ENCODE peak calls at places on chromosome 18, in five cellular contexts. K, N, L, V and J are unnamed samples.

GRCh38 chr18:63708650-63709049 is 5.9 kb downstream of the SERPINB11 start:
- DNase-seq in K (no peak), N (no peak), L (no peak), V (no peak), J (no peak)

GRCh38 chr18:69648486-69648885 is 247.8 kb downstream of the DOK6 start:
- DNase-seq in K (no peak), N (no peak), L (peak), V (no peak), J (no peak)

GRCh38 chr18:27121108-27121507 is 64.0 kb downstream of the CHST9 start:
- DNase-seq in K (no peak), N (no peak), L (no peak), V (no peak), J (no peak)

GRCh38 chr18:35444636-35445035 is 53.1 kb downstream of the INO80C start:
- DNase-seq in K (no peak), N (no peak), L (no peak), V (no peak), J (no peak)

GRCh38 chr18:27564066-27564465 is 379.0 kb upstream of the CHST9 start:
- DNase-seq in K (no peak), N (no peak), L (no peak), V (no peak), J (no peak)

GRCh38 chr18:73980289-73980979 is 167.2 kb downstream of the FBXO15 start:
- DNase-seq in K (peak), N (peak), L (peak), V (no peak), J (no peak)

GRCh38 chr18:78244779-78245178 is 734.8 kb upstream of the SALL3 start:
- DNase-seq in K (no peak), N (no peak), L (no peak), V (no peak), J (no peak)

GRCh38 chr18:11852048-11852341 is 782 bp downstream of the CHMP1B start:
- DNase-seq in K (no peak), N (no peak), L (no peak), V (no peak), J (no peak)

GRCh38 chr18:39350916-39351315 is 1785.3 kb upstream of the CELF4 start:
- DNase-seq in K (no peak), N (no peak), L (no peak), V (no peak), J (no peak)

GRCh38 chr18:74190086-74190485 is 41.8 kb downstream of the TIMM21 start:
- DNase-seq in K (no peak), N (no peak), L (no peak), V (no peak), J (no peak)

GRCh38 chr18:68034293-68034692 is 517.8 kb upstream of the DSEL start:
- DNase-seq in K (no peak), N (no peak), L (no peak), V (no peak), J (no peak)

GRCh38 chr18:10526211-10526949 is 553 bp downstream of the NAPG start:
- DNase-seq in K (peak), N (no peak), L (peak), V (no peak), J (no peak)

GRCh38 chr18:74733592-74733991 is 135.9 kb downstream of the ZNF407 start:
- DNase-seq in K (no peak), N (no peak), L (peak), V (no peak), J (no peak)

GRCh38 chr18:13583567-13584245 is 142.7 kb downstream of the FAM210A start:
- DNase-seq in K (no peak), N (no peak), L (no peak), V (no peak), J (no peak)

GRCh38 chr18:76348267-76349066 is 146.6 kb downstream of the ZNF516 start:
- DNase-seq in K (no peak), N (no peak), L (peak), V (no peak), J (no peak)

GRCh38 chr18:48621240-48621639 is 82.4 kb downstream of the CTIF start:
- DNase-seq in K (no peak), N (no peak), L (no peak), V (no peak), J (no peak)

GRCh38 chr18:60389314-60389713 is 16.7 kb upstream of the MC4R start:
- DNase-seq in K (no peak), N (no peak), L (no peak), V (no peak), J (no peak)

GRCh38 chr18:31942301-31942998 is 478 bp downstream of the TRAPPC8 start:
- DNase-seq in K (peak), N (no peak), L (no peak), V (no peak), J (no peak)

GRCh38 chr18:36594621-36595020 is 234.2 kb downstream of the TPGS2 start:
- DNase-seq in K (no peak), N (no peak), L (no peak), V (no peak), J (no peak)

GRCh38 chr18:36595046-36595817 is 233.6 kb downstream of the TPGS2 start:
- DNase-seq in K (no peak), N (no peak), L (no peak), V (no peak), J (no peak)

GRCh38 chr18:36593001-36593400 is 235.8 kb downstream of the TPGS2 start:
- DNase-seq in K (no peak), N (no peak), L (no peak), V (no peak), J (no peak)

GRCh38 chr18:36592282-36592681 is 236.5 kb downstream of the TPGS2 start:
- DNase-seq in K (no peak), N (no peak), L (no peak), V (no peak), J (no peak)

GRCh38 chr18:36593641-36594040 is 235.2 kb downstream of the TPGS2 start:
- DNase-seq in K (no peak), N (no peak), L (no peak), V (no peak), J (no peak)
- TF ChIP-seq SUZ12 in K (no peak), N (no peak), L (no peak), V (no peak), J (no peak)

DNA sequence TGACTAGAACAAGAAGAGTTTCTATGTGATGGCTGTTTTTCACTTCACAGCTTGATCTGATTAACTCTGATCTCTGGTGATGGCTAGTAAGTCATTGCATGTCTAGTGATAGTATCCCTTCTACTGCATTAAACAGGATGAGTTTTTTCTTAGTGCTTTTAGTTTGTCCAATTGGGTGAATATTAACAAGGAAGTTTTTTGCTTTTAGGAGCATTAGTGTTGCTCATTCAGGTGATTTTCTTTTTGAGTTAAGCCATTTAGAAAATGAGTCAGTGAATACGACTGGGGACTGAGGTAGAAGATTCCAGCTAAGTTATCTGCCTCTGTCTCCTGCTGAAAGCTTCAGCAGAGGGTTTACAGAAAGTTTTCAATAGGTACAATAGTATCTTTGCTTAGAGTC is 306.7 kb downstream of the PIK3C3 start:
- DNase-seq in K (no peak), N (no peak), L (no peak), V (no peak), J (no peak)
- TF ChIP-seq SUZ12 in K (no peak), N (no peak), L (no peak), V (no peak), J (no peak)

GRCh38 chr18:9365406-9365805 is 30.8 kb downstream of the TWSG1 start:
- DNase-seq in K (no peak), N (no peak), L (no peak), V (no peak), J (no peak)

GRCh38 chr18:9361191-9361590 is 26.6 kb downstream of the TWSG1 start:
- DNase-seq in K (no peak), N (no peak), L (no peak), V (no peak), J (no peak)

GRCh38 chr18:9362869-9363268 is 28.3 kb downstream of the TWSG1 start:
- DNase-seq in K (no peak), N (no peak), L (no peak), V (no peak), J (no peak)

GRCh38 chr18:9364242-9364641 is 29.7 kb downstream of the TWSG1 start:
- DNase-seq in K (no peak), N (no peak), L (no peak), V (no peak), J (no peak)

GRCh38 chr18:9366126-9366714 is 31.6 kb downstream of the TWSG1 start:
- DNase-seq in K (no peak), N (peak), L (no peak), V (no peak), J (peak)
- TF ChIP-seq SUZ12 in K (no peak), N (no peak), L (no peak), V (no peak), J (no peak)

GRCh38 chr18:36947820-36948348 is 119.0 kb downstream of the KIAA1328 start:
- DNase-seq in K (no peak), N (peak), L (no peak), V (no peak), J (peak)

DNA sequence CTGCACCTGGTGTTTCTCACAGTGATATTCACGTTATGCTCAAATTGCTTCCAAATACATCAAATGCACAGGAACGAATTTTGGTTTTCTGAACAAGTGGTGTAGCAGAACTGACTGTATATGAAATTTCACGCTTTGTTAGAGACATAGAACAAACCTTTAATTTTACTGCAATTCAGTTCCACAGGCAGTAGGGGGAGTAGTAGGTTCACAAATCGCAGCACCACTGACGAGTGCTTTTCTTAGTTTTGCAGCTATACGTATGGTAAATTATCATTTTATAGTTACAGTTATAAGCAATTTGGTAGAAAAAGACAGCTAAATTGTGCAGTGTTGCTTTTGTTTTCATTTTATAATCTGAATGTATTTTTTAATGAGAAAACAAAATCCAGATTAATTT is 113.3 kb downstream of the KIAA1328 start:
- DNase-seq in K (peak), N (no peak), L (peak), V (no peak), J (peak)
- TF ChIP-seq SUZ12 in K (no peak), N (no peak), L (no peak), V (no peak), J (no peak)

DNA sequence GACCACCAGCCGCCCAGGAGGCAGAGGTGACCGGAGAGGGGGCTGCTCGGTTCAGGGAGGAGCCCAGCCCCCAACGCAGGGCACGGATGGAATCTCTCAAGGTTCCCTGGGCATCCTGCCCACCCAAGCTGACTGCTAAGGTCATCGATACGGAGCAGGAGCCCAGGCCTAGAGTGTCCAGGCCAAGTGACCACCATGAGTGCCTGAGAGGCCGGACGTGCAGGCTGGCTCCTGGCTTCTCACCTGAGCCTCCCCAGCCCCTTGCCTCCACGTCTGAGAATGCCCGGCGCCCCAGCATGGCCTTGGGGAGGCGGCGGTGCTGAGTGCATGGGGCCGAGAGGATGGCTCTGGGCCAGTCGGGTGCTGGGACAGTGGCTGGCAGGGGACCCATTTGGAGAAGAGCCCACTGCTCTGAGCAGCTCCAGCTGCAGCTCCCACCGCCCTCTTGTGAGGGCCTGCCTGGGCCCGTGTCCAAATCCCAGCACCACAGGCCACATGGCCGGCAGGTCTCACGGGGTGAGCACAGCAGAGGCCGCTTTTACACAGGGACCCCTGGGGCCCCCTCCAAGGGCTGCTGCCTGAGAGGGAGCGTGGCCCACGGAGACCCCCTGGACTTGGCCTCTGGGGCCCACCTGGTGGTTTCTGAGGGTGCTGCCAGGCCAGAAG is 102.8 kb upstream of the CTDP1 start:
- DNase-seq in K (no peak), N (no peak), L (no peak), V (no peak), J (no peak)
- TF ChIP-seq SUZ12 in K (no peak), N (no peak), L (no peak), V (no peak), J (no peak)

GRCh38 chr18:50009772-50010171 is 185.2 kb downstream of the MYO5B start:
- DNase-seq in K (peak), N (peak), L (peak), V (peak), J (no peak)

GRCh38 chr18:50006470-50007046 is 188.4 kb downstream of the MYO5B start:
- DNase-seq in K (no peak), N (no peak), L (no peak), V (no peak), J (no peak)

GRCh38 chr18:50013363-50014138 is 181.4 kb downstream of the MYO5B start:
- DNase-seq in K (no peak), N (no peak), L (no peak), V (no peak), J (no peak)

GRCh38 chr18:50008306-50008705 is 186.6 kb downstream of the MYO5B start:
- DNase-seq in K (no peak), N (no peak), L (no peak), V (no peak), J (no peak)

GRCh38 chr18:50011813-50012445 is 183.0 kb downstream of the MYO5B start:
- DNase-seq in K (no peak), N (no peak), L (peak), V (no peak), J (no peak)
- TF ChIP-seq SUZ12 in K (no peak), N (no peak), L (no peak), V (no peak), J (no peak)

DNA sequence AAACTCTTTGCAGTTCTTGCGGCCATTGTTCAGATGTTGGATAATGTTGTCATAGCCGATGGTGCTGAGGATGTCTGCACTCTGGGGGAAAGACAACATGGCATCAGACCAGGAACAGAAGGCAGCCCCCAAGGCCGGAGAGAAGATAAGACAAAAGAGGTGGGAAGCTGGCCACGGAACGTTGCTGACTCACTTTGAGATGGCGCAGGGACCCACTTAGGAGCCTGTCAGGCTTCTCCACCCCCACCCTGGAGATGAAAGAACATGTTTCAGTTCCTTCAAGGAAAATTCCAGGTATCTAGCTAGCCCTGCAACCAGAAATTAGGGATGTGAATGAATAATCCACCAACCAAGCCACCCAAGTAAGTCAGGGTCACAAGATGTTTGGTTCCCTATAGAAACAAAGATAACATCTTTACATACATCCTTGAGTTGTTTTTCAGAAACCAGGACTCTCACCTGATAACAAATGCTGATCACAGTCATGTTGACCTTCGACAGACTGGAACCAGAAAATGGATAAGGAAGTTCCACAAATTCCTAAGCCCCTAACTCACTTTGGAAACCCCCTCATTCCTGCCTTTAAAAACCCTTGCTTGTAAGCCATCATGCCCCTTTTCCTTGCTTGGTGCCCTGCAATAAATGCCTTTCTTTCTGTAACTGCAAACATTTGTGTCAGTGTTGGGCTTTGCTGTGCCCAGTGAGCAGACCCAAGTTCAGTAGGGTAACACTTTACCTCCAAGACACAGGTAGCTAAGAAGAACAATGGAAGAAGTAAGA is 31.9 kb downstream of the PSTPIP2 start:
- DNase-seq in K (no peak), N (no peak), L (no peak), V (no peak), J (no peak)
- TF ChIP-seq SUZ12 in K (no peak), N (no peak), L (no peak), V (no peak), J (no peak)

DNA sequence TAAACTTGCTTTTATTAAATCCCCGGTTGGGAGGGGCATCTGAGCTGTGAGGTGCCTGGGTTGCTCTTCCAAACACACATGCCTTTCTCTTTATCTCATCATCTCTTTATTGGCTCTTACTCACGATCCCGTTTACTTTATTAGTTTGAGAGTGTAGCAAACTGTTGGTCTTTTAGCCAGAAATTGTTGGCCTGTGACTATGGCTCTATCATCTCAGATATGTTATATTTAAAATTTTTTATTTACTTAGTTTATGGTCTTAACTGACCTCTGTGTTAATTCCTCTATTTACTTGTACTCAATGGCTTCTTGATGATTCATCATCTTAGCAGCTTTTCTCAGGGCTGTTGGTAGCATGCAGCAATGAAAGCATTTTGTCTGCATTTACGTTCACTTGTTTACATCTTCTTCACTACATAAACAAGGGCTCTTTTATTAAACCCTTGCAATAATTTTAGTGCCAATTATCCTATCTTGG is 408.4 kb downstream of the HRH4 start:
- DNase-seq in K (peak), N (no peak), L (no peak), V (no peak), J (no peak)
- TF ChIP-seq SUZ12 in K (no peak), N (no peak), L (no peak), V (no peak), J (no peak)

DNA sequence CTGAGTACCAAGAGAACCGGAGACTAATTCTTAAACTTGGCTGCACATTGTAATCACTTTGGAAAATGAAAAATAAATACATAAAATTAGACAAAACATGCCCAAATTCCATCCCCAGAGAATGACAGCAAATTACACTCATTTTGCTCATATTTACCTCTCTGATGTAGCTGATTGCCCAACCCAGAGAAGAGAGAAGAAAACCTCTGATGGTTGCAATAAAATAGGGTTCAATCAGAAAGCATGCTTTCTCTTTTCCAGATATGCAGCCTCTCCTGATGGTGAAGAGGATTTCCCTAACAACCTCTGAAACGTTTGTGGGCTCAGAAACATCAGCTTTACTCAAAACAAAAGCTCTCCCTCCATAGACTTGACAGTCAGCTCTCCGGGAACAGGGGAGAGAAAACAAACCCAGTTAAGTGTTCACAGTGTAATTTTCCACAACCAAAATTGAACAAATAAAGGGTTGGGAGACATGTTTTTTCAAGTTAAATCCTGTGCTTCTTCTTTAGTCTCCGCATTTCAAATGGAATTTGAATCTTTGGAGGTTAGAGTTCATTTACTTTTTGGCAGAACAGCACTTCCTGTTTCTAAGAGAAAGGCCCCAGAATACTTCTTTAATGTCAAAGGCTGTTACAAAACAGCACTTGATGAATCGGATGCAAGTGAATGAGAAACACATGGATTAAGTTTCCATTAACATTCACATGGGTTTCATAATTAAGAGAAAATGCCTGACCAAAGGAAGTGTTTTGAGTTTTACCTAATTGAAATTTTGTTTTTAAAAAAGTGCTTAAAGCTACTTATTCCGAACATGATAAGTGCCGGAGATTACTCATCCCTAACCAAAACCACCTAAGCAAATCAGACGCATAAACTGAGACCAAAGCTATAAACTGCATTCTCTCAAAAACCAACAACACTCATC is 570.1 kb upstream of the SYT4 start:
- DNase-seq in K (no peak), N (no peak), L (no peak), V (no peak), J (no peak)
- TF ChIP-seq SUZ12 in K (no peak), N (no peak), L (no peak), V (no peak), J (no peak)